ENCODE peak calls at places on chromosomes 16 and 17, in ten cellular contexts. F is stimulated activated CD8-positive, alpha-beta memory T cell treated with anti-CD3 and anti-CD28 coated beads, Interleukin-4, amount 100 ng/mL, for 1 hour; U is brain microvascular endothelial cell; Q is omental fat pad; Z is amniotic stem cell; B is adrenal gland; J is LoVo; H is GM13977; X is NCI-H82; S is EL. M is an unnamed sample.

GRCh38 chr17:45451131-45451530 is 18.5 kb upstream of the ARHGAP27 start:
- DNase-seq in J (no peak), Q (no peak), H (no peak), F (no peak), U (no peak), Z (no peak), S (no peak), B (no peak), X (peak), M (no peak)

GRCh38 chr17:50047488-50048126 is 8.3 kb upstream of the ITGA3 start:
- DNase-seq in H (no peak), J (no peak), F (no peak), Z (peak), Q (no peak), S (peak), B (no peak), U (peak), X (no peak), M (no peak)

GRCh38 chr17:62671553-62671952 is 44.1 kb downstream of the MRC2 start:
- DNase-seq in Q (no peak), H (no peak), S (no peak), J (no peak), Z (no peak), X (no peak), B (peak), F (no peak), U (no peak), M (no peak)

GRCh38 chr17:75589017-75589918 is 1.7 kb downstream of the MYO15B start:
- DNase-seq in B (peak), J (peak), Q (peak), Z (peak), U (peak), H (peak), S (peak), X (peak), F (peak), M (peak)

GRCh38 chr17:54518706-54519105 is 381.9 kb upstream of the TOM1L1 start:
- DNase-seq in H (no peak), X (peak), Q (no peak), U (no peak), S (no peak), J (no peak), F (no peak), Z (no peak), B (no peak), M (no peak)

GRCh38 chr17:40224707-40225092 is 5.6 kb downstream of the WIPF2 start:
- DNase-seq in J (no peak), Z (no peak), B (peak), U (no peak), F (no peak), S (no peak), X (peak), Q (no peak), H (no peak), M (no peak)

GRCh38 chr17:74888440-74888839 is 5.0 kb downstream of the FADS6 start:
- DNase-seq in B (no peak), X (peak), S (no peak), J (no peak), F (no peak), Q (no peak), Z (no peak), U (no peak), H (no peak), M (no peak)

GRCh38 chr17:61404702-61405046 is 5.0 kb downstream of the TBX2 start:
- DNase-seq in Q (no peak), X (no peak), U (no peak), S (no peak), B (no peak), F (no peak), H (no peak), Z (no peak), J (no peak), M (no peak)

GRCh38 chr16:77987772-77988171 is 34.6 kb upstream of the CLEC3A start:
- DNase-seq in Q (no peak), S (no peak), U (no peak), J (no peak), H (no peak), X (peak), F (no peak), B (no peak), Z (no peak), M (no peak)

GRCh38 chr16:27273670-27274522 is 5.3 kb upstream of the NSMCE1 start:
- DNase-seq in U (peak), S (peak), H (no peak), Z (no peak), B (no peak), Q (no peak), F (no peak), J (peak), X (no peak), M (no peak)

GRCh38 chr17:78141437-78142112 is 4.6 kb upstream of the C17orf99 start:
- DNase-seq in Z (no peak), H (no peak), F (no peak), B (no peak), X (no peak), J (no peak), Q (no peak), S (no peak), U (no peak), M (no peak)

GRCh38 chr17:46002311-46002972 is 3.4 kb downstream of the STH start:
- DNase-seq in S (peak), U (peak), F (peak), Z (no peak), X (peak), J (peak), B (peak), H (peak), Q (peak), M (peak)

GRCh38 chr16:2096853-2097620 is 38.7 kb downstream of the PKD1 start:
- DNase-seq in S (no peak), J (no peak), F (no peak), Q (no peak), Z (no peak), B (no peak), U (no peak), X (no peak), H (no peak), M (no peak)

GRCh38 chr17:18225562-18226283 is at the start of gene LLGL1:
- DNase-seq in H (no peak), X (peak), F (no peak), J (no peak), Q (no peak), Z (no peak), B (no peak), S (peak), U (no peak), M (peak)

GRCh38 chr17:80295146-80295545 is 34.5 kb downstream of the RNF213 start:
- DNase-seq in U (no peak), H (no peak), X (no peak), F (no peak), B (no peak), Z (no peak), Q (no peak), S (no peak), J (no peak), M (no peak)

GRCh38 chr16:58755989-58756649 is 22.0 kb upstream of the GOT2 start:
- DNase-seq in J (peak), S (peak), Z (peak), U (peak), B (peak), F (peak), Q (no peak), X (peak), H (peak), M (peak)

GRCh38 chr17:56587298-56587697 is 6.2 kb upstream of the NOG start:
- DNase-seq in U (no peak), S (no peak), J (no peak), Z (no peak), Q (no peak), B (no peak), H (no peak), F (no peak), X (no peak), M (no peak)

GRCh38 chr16:84508502-84508901 is 4.0 kb upstream of the MEAK7 start:
- DNase-seq in U (no peak), Z (no peak), X (no peak), B (no peak), J (no peak), H (no peak), Q (no peak), F (no peak), S (no peak), M (no peak)

GRCh38 chr17:57880086-57880456 is 30.2 kb upstream of the MRPS23 start:
- DNase-seq in U (no peak), B (no peak), Z (no peak), H (no peak), F (no peak), S (no peak), J (no peak), X (no peak), Q (no peak), M (no peak)

GRCh38 chr17:64413505-64413904 is 22.8 kb upstream of the PECAM1 start:
- DNase-seq in J (no peak), U (no peak), Z (no peak), F (no peak), S (no peak), X (no peak), Q (no peak), H (peak), B (no peak), M (no peak)

GRCh38 chr17:57506253-57506911 is 238.7 kb downstream of the CCDC182 start:
- DNase-seq in X (peak), H (no peak), B (no peak), Z (no peak), Q (no peak), F (no peak), S (no peak), J (no peak), U (no peak), M (no peak)

GRCh38 chr17:66691644-66692500 is 143.0 kb upstream of the CACNG5 start:
- DNase-seq in Q (no peak), S (no peak), X (no peak), J (no peak), B (peak), F (no peak), H (no peak), U (peak), Z (no peak), M (no peak)

GRCh38 chr17:37713624-37714023 is 31.2 kb downstream of the HNF1B start:
- DNase-seq in H (no peak), F (no peak), B (no peak), Q (no peak), Z (no peak), U (no peak), S (no peak), X (no peak), J (no peak), M (no peak)

GRCh38 chr16:60608971-60609370 is 1427.3 kb downstream of the CDH8 start:
- DNase-seq in U (no peak), F (no peak), S (no peak), H (no peak), B (no peak), Q (no peak), X (no peak), J (no peak), Z (no peak), M (no peak)

GRCh38 chr17:73630531-73630930 is 13.7 kb downstream of the SDK2 start:
- DNase-seq in Q (no peak), F (no peak), S (no peak), U (no peak), Z (no peak), B (no peak), H (no peak), X (no peak), J (no peak), M (peak)

GRCh38 chr16:63361032-63361624 is 1324.9 kb upstream of the CDH8 start:
- DNase-seq in B (no peak), X (peak), Q (no peak), Z (peak), U (peak), H (peak), F (no peak), J (peak), S (peak), M (peak)

GRCh38 chr17:7856081-7856791 is 1.1 kb downstream of the NAA38 start:
- DNase-seq in F (no peak), S (peak), X (peak), H (peak), B (peak), U (no peak), Q (no peak), Z (no peak), J (peak), M (peak)

GRCh38 chr16:35296962-35297653 is 1837.7 kb downstream of the TP53TG3F start:
- DNase-seq in B (no peak), X (no peak), J (no peak), Z (no peak), F (no peak), S (no peak), H (no peak), U (no peak), Q (no peak), M (no peak)

GRCh38 chr17:78096093-78096492 is 32.5 kb downstream of the TMC6 start:
- DNase-seq in H (no peak), J (no peak), F (no peak), Q (no peak), S (no peak), Z (no peak), B (no peak), X (no peak), U (no peak), M (no peak)

GRCh38 chr16:28181557-28181914 is 30.2 kb downstream of the XPO6 start:
- DNase-seq in Q (no peak), X (no peak), B (peak), U (peak), H (no peak), S (peak), J (peak), Z (peak), F (no peak), M (no peak)